ENCODE peak calls at places on chromosomes 3 and 15, in ten cellular contexts. C is thyroid gland, O is H54, A is body of pancreas, B is stomach, U is suprapubic skin, V is tibial nerve, X is spleen, R is heart left ventricle, L is transverse colon. Y is an unnamed sample.

GRCh38 chr15:74242296-74242929 is 6.3 kb downstream of the CCDC33 start:
- DNase-seq in V (no peak), B (no peak), X (peak), U (no peak), L (no peak), A (peak), R (peak), C (peak), O (peak), Y (no peak)

GRCh38 chr3:32374788-32375595 is 16.7 kb upstream of the CMTM7 start:
- DNase-seq in A (peak), B (peak), O (peak), C (peak), X (no peak), V (peak), R (no peak), L (peak), U (no peak), Y (no peak)

GRCh38 chr3:158920375-158920774 is 118.5 kb downstream of the MFSD1 start:
- DNase-seq in R (no peak), V (no peak), C (no peak), U (no peak), L (no peak), B (no peak), A (no peak), X (no peak), O (peak), Y (no peak)

GRCh38 chr3:108489776-108490175 is 20.6 kb downstream of the MYH15 start:
- DNase-seq in V (peak), R (no peak), L (no peak), U (no peak), C (peak), A (peak), O (peak), X (no peak), B (no peak), Y (no peak)

GRCh38 chr15:56736308-56736707 is 3.0 kb upstream of the ZNF280D start:
- DNase-seq in O (no peak), L (no peak), C (no peak), X (no peak), B (no peak), R (no peak), U (no peak), A (no peak), V (no peak), Y (no peak)

GRCh38 chr15:85318048-85318731 is 62.2 kb upstream of the AKAP13 start:
- DNase-seq in X (no peak), O (no peak), A (peak), V (no peak), L (peak), C (no peak), B (peak), U (no peak), R (no peak), Y (no peak)

GRCh38 chr3:28504945-28505344 is 156.3 kb upstream of the AZI2 start:
- DNase-seq in A (no peak), B (no peak), O (no peak), U (no peak), X (no peak), C (no peak), R (no peak), V (no peak), L (no peak), Y (no peak)

GRCh38 chr3:130386604-130387263 is 41.3 kb downstream of the COL6A5 start:
- DNase-seq in B (no peak), V (no peak), C (no peak), O (no peak), R (no peak), X (no peak), A (no peak), L (no peak), U (no peak), Y (peak)

GRCh38 chr3:171704002-171704401 is 106.3 kb downstream of the PLD1 start:
- DNase-seq in U (no peak), B (peak), R (no peak), V (no peak), A (no peak), X (no peak), L (peak), C (peak), O (peak), Y (no peak)

GRCh38 chr3:4888913-4889846 is 90.1 kb upstream of the BHLHE40 start:
- DNase-seq in B (no peak), V (no peak), L (no peak), R (no peak), O (no peak), C (no peak), X (no peak), U (no peak), A (no peak), Y (no peak)

GRCh38 chr15:72182673-72183072 is 14.9 kb downstream of the GRAMD2A start:
- DNase-seq in L (no peak), A (no peak), O (no peak), U (no peak), C (no peak), V (no peak), R (no peak), B (no peak), X (peak), Y (no peak)

GRCh38 chr3:111676177-111677021 is 81.3 kb upstream of the ZBED2 start:
- DNase-seq in U (no peak), O (no peak), C (no peak), L (peak), B (peak), V (no peak), R (no peak), X (no peak), A (peak), Y (no peak)

GRCh38 chr3:14921811-14922705 is 25.3 kb upstream of the NR2C2 start:
- DNase-seq in B (peak), R (no peak), O (no peak), A (no peak), C (no peak), L (no peak), X (peak), V (no peak), U (peak), Y (no peak)

GRCh38 chr3:72317491-72317890 is 530.8 kb downstream of the SHQ1 start:
- DNase-seq in A (peak), V (no peak), X (no peak), L (no peak), O (no peak), B (peak), C (no peak), R (no peak), U (no peak), Y (no peak)

GRCh38 chr3:29363110-29363509 is 82.2 kb downstream of the RBMS3 start:
- DNase-seq in L (no peak), C (no peak), B (no peak), U (no peak), O (no peak), A (no peak), V (no peak), X (no peak), R (no peak), Y (no peak)

GRCh38 chr3:132343018-132343612 is 25.9 kb downstream of the ACP3 start:
- DNase-seq in L (peak), X (no peak), U (no peak), A (peak), V (peak), R (no peak), B (peak), C (peak), O (no peak), Y (no peak)

GRCh38 chr15:89143503-89144162 is 55.4 kb downstream of the ABHD2 start:
- DNase-seq in U (no peak), B (no peak), R (no peak), L (no peak), O (no peak), A (no peak), C (no peak), X (no peak), V (no peak), Y (no peak)

GRCh38 chr3:183745300-183746098 is 47.9 kb downstream of the YEATS2 start:
- DNase-seq in R (no peak), L (no peak), U (no peak), C (no peak), B (no peak), O (no peak), V (no peak), X (no peak), A (no peak), Y (no peak)

GRCh38 chr3:38003371-38003816 is 12.8 kb downstream of the VILL start:
- DNase-seq in X (peak), C (peak), O (peak), U (peak), A (peak), B (peak), V (peak), R (peak), L (peak), Y (peak)

GRCh38 chr3:108393128-108393900 is 97.0 kb downstream of the HHLA2 start:
- DNase-seq in R (no peak), A (no peak), U (no peak), B (no peak), L (no peak), O (no peak), X (no peak), V (no peak), C (no peak), Y (no peak)

GRCh38 chr3:7432610-7433009 is 571.7 kb downstream of the GRM7 start:
- DNase-seq in O (no peak), U (no peak), A (no peak), C (no peak), B (no peak), L (no peak), R (no peak), V (no peak), X (no peak), Y (no peak)

GRCh38 chr3:54065551-54065950 is 56.8 kb upstream of the CACNA2D3 start:
- DNase-seq in R (no peak), A (no peak), X (no peak), L (no peak), U (no peak), C (no peak), B (no peak), V (no peak), O (no peak), Y (no peak)

GRCh38 chr3:48057521-48057920 is 41.3 kb upstream of the MAP4 start:
- DNase-seq in O (no peak), X (no peak), U (no peak), L (no peak), B (no peak), V (no peak), C (no peak), A (no peak), R (no peak), Y (no peak)

GRCh38 chr3:52437326-52438103 is 7.4 kb downstream of the SEMA3G start:
- DNase-seq in L (peak), B (peak), U (no peak), A (peak), O (no peak), R (peak), V (no peak), C (no peak), X (no peak), Y (no peak)

GRCh38 chr15:69504352-69505040 is 51.9 kb downstream of the RPLP1 start:
- DNase-seq in R (no peak), L (no peak), O (no peak), U (peak), C (no peak), V (no peak), X (no peak), B (no peak), A (no peak), Y (no peak)

GRCh38 chr3:119669906-119670570 is 7.2 kb downstream of the COX17 start:
- DNase-seq in B (no peak), R (peak), L (no peak), O (no peak), C (no peak), A (no peak), U (no peak), V (no peak), X (no peak), Y (no peak)

GRCh38 chr3:67593761-67594234 is 60.6 kb downstream of the SUCLG2 start:
- DNase-seq in O (no peak), C (peak), V (no peak), A (no peak), R (no peak), U (no peak), L (no peak), B (no peak), X (no peak), Y (no peak)

GRCh38 chr15:91022075-91022831 is at the start of gene VPS33B:
- DNase-seq in A (peak), R (peak), C (peak), O (peak), U (peak), B (peak), L (peak), X (peak), V (peak), Y (peak)
- TF ChIP-seq POLR2A in A (peak), R (no peak), C (no peak), O (peak), U (no peak), B (no peak), L (peak), X (peak), V (peak), Y (no peak)

GRCh38 chr3:128479558-128480086 is 12.9 kb upstream of the DNAJB8 start:
- DNase-seq in A (no peak), R (no peak), C (no peak), O (no peak), X (no peak), B (no peak), V (no peak), U (no peak), L (no peak), Y (no peak)
- TF ChIP-seq POLR2A in A (no peak), R (no peak), C (no peak), O (no peak), X (no peak), B (no peak), V (no peak), U (no peak), L (no peak), Y (no peak)

DNA sequence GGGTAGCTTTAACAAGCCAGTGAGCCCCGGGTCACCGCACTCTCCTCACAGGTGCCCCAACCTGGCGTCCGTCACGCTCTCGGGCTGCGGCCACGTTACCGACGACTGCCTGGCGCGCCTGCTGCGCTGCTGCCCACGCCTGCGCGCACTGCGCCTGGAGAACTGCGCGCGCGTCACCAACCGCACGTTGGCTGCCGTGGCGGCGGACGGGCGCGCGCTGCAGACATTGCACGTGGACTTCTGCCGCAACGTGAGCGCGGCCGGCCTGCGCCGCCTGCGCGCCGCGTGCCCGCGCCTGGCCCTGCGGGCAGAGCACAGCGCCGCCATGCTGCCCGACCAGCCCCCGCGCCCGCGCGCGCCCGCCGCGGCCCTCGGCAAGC is 3.4 kb downstream of the FBXL22 start:
- DNase-seq in R (peak), B (peak), L (peak), U (peak), A (peak), X (peak), O (no peak), V (peak), C (peak), Y (peak)
- TF ChIP-seq POLR2A in R (no peak), B (no peak), L (peak), U (peak), A (peak), X (peak), O (peak), V (peak), C (peak), Y (peak)

GRCh38 chr15:45522931-45523331 is 376 bp upstream of the SLC30A4 start:
- DNase-seq in V (peak), A (no peak), X (no peak), O (no peak), U (peak), B (no peak), C (peak), L (no peak), R (no peak), Y (no peak)

GRCh38 chr15:45521596-45522167 is 873 bp downstream of the SLC30A4 start:
- DNase-seq in V (peak), L (peak), C (no peak), O (no peak), A (no peak), R (no peak), B (no peak), U (no peak), X (no peak), Y (no peak)

DNA sequence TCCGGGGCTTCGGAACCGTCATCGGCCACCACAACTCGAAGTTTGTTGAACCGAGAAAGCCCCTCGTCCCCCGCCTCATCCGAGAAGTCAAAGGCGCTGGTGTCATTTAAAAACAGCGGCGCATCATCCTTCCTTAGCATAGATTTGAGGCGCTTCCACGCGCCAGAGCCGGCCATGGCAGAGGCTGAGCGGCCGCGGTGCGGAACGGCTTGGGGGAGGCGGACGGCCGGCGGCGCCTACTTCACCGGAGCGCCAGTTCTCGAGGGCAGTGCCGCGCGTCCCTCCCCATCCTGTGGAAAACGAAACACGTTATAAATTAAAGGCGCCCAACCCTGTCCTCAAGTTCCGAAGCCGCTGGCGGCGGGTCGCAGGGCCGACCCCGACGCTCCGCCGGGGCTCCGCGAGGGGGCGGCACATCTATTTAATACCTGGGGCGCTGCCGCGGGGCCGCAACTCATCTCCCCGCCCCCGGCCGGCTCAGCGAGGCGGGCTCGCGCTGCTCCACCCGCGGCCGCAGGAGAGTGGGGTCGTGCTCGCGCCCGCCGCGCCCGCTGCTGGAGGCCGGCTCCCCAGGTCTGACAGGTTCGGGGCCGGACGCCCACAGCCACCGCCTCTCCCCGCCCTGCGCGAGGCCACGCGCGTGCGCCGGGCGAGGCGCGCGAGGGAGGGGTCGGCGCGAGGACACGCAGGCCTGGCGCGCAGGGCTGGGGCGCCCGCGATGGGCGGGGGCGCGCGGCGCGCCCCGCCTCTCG is at the start of gene SLC30A4:
- DNase-seq in R (peak), L (peak), V (peak), A (peak), O (peak), B (peak), X (peak), U (peak), C (peak), Y (no peak)
- TF ChIP-seq POLR2A in R (no peak), L (no peak), V (peak), A (peak), O (peak), B (no peak), X (peak), U (peak), C (peak), Y (no peak)

GRCh38 chr3:9386501-9387321 is 10.7 kb upstream of the SETD5 start:
- DNase-seq in L (no peak), R (no peak), O (no peak), U (no peak), B (no peak), C (no peak), V (no peak), X (no peak), A (no peak), Y (no peak)

GRCh38 chr3:9390265-9390888 is 7.0 kb upstream of the SETD5 start:
- DNase-seq in V (no peak), R (no peak), L (no peak), B (no peak), A (no peak), X (no peak), O (no peak), C (no peak), U (no peak), Y (no peak)

GRCh38 chr3:9387322-9387655 is 10.1 kb upstream of the SETD5 start:
- DNase-seq in X (no peak), V (no peak), L (no peak), B (no peak), R (no peak), C (no peak), A (no peak), O (no peak), U (no peak), Y (no peak)

GRCh38 chr3:9388142-9388541 is 9.3 kb upstream of the SETD5 start:
- DNase-seq in L (no peak), V (no peak), U (no peak), B (no peak), R (no peak), A (no peak), O (no peak), X (no peak), C (no peak), Y (no peak)

GRCh38 chr3:9388562-9389272 is 8.7 kb upstream of the SETD5 start:
- DNase-seq in B (no peak), V (no peak), L (no peak), R (no peak), C (no peak), O (no peak), A (no peak), X (no peak), U (no peak), Y (no peak)
- TF ChIP-seq POLR2A in B (no peak), V (no peak), L (no peak), R (no peak), C (no peak), O (no peak), A (no peak), X (no peak), U (no peak), Y (no peak)

DNA sequence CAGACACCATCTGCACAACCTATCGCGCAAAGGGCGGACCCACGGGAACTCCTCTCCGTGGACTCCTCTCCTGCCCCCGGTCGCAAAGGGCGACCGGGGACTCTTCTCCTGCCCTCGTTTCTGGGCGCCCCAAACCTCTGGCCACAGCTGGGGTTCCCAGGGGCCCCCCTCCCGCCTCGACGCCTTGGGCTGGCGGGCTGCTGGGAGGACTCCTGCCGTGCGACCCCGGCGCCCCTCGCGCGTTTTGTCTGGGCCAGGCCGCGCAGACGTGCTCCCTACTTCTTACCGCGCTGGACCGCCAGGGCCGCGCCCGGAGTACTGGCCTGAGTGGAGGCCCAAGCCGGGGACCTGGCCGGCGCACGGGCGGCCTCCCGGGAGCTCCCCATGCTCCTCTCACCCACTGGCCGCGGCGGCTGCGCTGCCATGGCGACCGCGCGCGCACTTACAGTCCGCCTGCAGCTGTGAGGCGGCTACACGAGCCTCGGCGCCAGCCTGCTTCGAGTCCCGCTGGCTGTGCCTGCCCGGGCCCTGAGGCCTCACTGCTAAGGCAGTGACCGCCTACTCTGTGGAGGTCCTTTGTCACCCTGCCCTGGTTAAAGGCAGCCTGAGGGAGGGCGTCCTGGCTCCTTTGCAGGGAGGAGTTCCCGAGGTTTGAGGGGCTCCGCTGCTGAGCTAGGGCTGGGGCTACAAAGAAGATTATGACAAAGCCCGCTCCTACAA is 386 bp upstream of the LRRIQ4 start:
- DNase-seq in V (peak), O (peak), A (peak), U (no peak), R (peak), C (peak), B (peak), L (peak), X (peak), Y (no peak)
- TF ChIP-seq POLR2A in V (no peak), O (no peak), A (no peak), U (no peak), R (no peak), C (no peak), B (no peak), L (no peak), X (no peak), Y (no peak)